ENCODE peak calls at places on chromosomes 4 and X, in ten cellular contexts. I is neural progenitor cell; G is colonic mucosa; B is heart right ventricle; P is CD4-positive, alpha-beta memory T cell; J is aorta; R is left ventricle myocardium inferior; A is CD8-positive, alpha-beta memory T cell; N is thyroid gland; W is OCI-LY7. M is an unnamed sample.

GRCh38 chr4:139556071-139556734 is at the start of gene SETD7:
- DNase-seq in P (peak; percentile 62), N (peak; percentile 72), R (peak; percentile 84), B (peak; percentile 80), G (peak; percentile 80), W (peak; percentile 82), J (peak; percentile 92), I (peak; percentile 85), A (peak; percentile 26), M (no peak)

GRCh38 chrX:103343105-103343504 is 13.1 kb downstream of the TCEAL7 start:
- DNase-seq in I (peak; percentile 24), G (peak; percentile 45), N (peak; percentile 55), R (peak; percentile 22), J (no peak), A (peak; percentile 1), B (no peak), P (peak; percentile 34), W (peak; percentile 33), M (no peak)

GRCh38 chrX:39652336-39652735 is 445.4 kb downstream of the BCOR start:
- DNase-seq in P (no peak), J (no peak), G (peak; percentile 27), R (no peak), N (peak; percentile 12), B (no peak), W (peak; percentile 56), I (peak; percentile 39), A (no peak), M (no peak)

GRCh38 chr4:27381806-27382205 is 521.2 kb downstream of the STIM2 start:
- DNase-seq in I (no peak), A (no peak), P (no peak), R (no peak), B (no peak), N (no peak), J (no peak), G (no peak), W (no peak), M (no peak)

GRCh38 chr4:85658766-85659439 is 184.0 kb downstream of the ARHGAP24 start:
- DNase-seq in N (no peak), G (no peak), B (no peak), J (no peak), A (no peak), R (no peak), W (peak; percentile 67), I (no peak), P (no peak), M (no peak)

GRCh38 chr4:8394125-8394524 is 46.4 kb downstream of the ACOX3 start:
- DNase-seq in I (peak; percentile 54), R (peak; percentile 90), P (no peak), A (no peak), B (peak; percentile 86), N (peak; percentile 96), G (peak; percentile 52), W (no peak), J (no peak), M (no peak)

GRCh38 chrX:48467331-48467761 is 2.7 kb downstream of the SLC38A5 start:
- DNase-seq in W (no peak), N (no peak), G (no peak), R (no peak), J (no peak), B (no peak), I (no peak), A (no peak), P (no peak), M (no peak)

GRCh38 chrX:119419898-119420297 is 20.8 kb downstream of the SLC25A43 start:
- DNase-seq in B (no peak), G (no peak), P (no peak), N (no peak), J (no peak), R (no peak), I (no peak), W (no peak), A (no peak), M (no peak)

GRCh38 chr4:88960576-88960975 is 96.4 kb downstream of the FAM13A start:
- DNase-seq in I (peak; percentile 13), P (no peak), G (no peak), J (no peak), A (no peak), R (no peak), N (no peak), B (no peak), W (no peak), M (no peak)

GRCh38 chr4:142493255-142493976 is 352.7 kb downstream of the INPP4B start:
- DNase-seq in G (no peak), W (no peak), A (no peak), N (no peak), B (no peak), I (no peak), R (no peak), J (no peak), P (no peak), M (no peak)

GRCh38 chr4:83657336-83657735 is 121.4 kb downstream of the GPAT3 start:
- DNase-seq in P (no peak), G (no peak), R (no peak), I (no peak), B (no peak), N (no peak), W (no peak), A (no peak), J (no peak), M (no peak)

GRCh38 chr4:53619431-53619830 is 28.1 kb upstream of the LNX1 start:
- DNase-seq in A (no peak), I (no peak), N (no peak), J (no peak), W (no peak), P (no peak), B (no peak), G (no peak), R (no peak), M (no peak)

GRCh38 chrX:40152173-40152705 is 54.5 kb upstream of the BCOR start:
- DNase-seq in R (no peak), J (peak; percentile 82), W (peak; percentile 36), P (no peak), N (no peak), A (no peak), I (peak; percentile 65), B (peak; percentile 57), G (peak; percentile 54), M (no peak)

GRCh38 chr4:85005865-85006377 is 39.4 kb upstream of the WDFY3 start:
- DNase-seq in G (no peak), B (no peak), J (no peak), N (no peak), R (no peak), I (no peak), A (no peak), P (no peak), W (no peak), M (no peak)

GRCh38 chr4:78079701-78080430 is 22.7 kb downstream of the FRAS1 start:
- DNase-seq in I (no peak), A (no peak), P (no peak), J (no peak), N (no peak), R (no peak), B (no peak), W (no peak), G (no peak), M (no peak)

GRCh38 chrX:97743014-97743413 is 859.3 kb downstream of the RPA4 start:
- DNase-seq in R (no peak), W (peak; percentile 0), I (no peak), G (peak; percentile 21), J (no peak), B (no peak), P (no peak), A (no peak), N (no peak), M (no peak)

GRCh38 chr4:2662598-2662997 is 93.5 kb downstream of the TNIP2 start:
- DNase-seq in B (no peak), J (no peak), W (no peak), N (no peak), G (no peak), A (no peak), I (no peak), P (no peak), R (no peak), M (no peak)

DNA sequence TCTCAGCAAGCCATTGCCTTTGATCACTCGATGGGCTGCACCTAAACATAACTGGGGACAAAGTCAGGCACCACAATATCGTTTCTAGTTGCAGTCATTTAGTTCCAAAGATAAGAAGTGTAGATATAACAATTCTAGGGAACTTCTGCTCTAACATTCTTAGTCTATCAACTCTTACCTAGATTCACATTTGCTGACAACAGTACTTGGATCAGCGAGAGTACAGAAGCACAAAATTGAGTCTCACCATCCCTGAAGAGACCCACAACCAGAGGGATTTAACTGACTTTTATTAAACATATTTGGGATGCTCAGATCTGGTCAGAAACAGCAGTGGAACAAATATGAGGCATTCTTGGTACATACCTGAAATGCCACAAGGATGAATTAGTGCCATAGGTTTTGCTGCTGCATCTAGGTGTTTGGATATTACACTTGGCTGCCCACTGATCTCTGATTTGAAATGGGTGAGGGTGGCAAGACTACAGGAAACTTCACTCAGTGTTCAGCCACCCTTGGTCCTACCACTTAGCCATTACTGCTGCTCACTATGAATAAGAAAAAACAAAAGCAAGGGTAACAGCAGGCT is 28.9 kb upstream of the HUWE1 start:
- DNase-seq in A (no peak), N (no peak), W (peak; percentile 23), G (no peak), R (no peak), J (no peak), B (no peak), I (no peak), P (no peak), M (no peak)
- H3K4me1 ChIP-seq in A (peaks cover 46% of the 10 kb centered on the region), N (no peaks in the 10 kb centered on the region), W (peaks cover 46% of the 10 kb centered on the region), G (no peaks in the 10 kb centered on the region), R (no peaks in the 10 kb centered on the region), J (no peaks in the 10 kb centered on the region), B (no peaks in the 10 kb centered on the region), I (no peaks in the 10 kb centered on the region), P (peaks cover 51% of the 10 kb centered on the region), M (peaks cover 6% of the 10 kb centered on the region)

GRCh38 chrX:44765556-44765955 is 78.3 kb upstream of the DUSP21 start:
- DNase-seq in I (no peak), B (no peak), J (no peak), G (no peak), A (no peak), N (no peak), R (no peak), P (no peak), W (no peak), M (no peak)
- H3K36me3 ChIP-seq in I (no peaks in the 10 kb centered on the region), B (no peaks in the 10 kb centered on the region), J (no peaks in the 10 kb centered on the region), G (no peaks in the 10 kb centered on the region), A (no peaks in the 10 kb centered on the region), N (no peaks in the 10 kb centered on the region), R (no peaks in the 10 kb centered on the region), P (no peaks in the 10 kb centered on the region), W (no peaks in the 10 kb centered on the region), M (no peaks in the 10 kb centered on the region)

GRCh38 chr4:55175779-55176231 is 50.4 kb upstream of the KDR start:
- DNase-seq in N (no peak), B (no peak), R (no peak), G (no peak), P (no peak), A (no peak), I (no peak), W (no peak), J (no peak), M (no peak)
- H3K27ac ChIP-seq in N (no peak overlapping the region), B (no peak overlapping the region), R (peak overlapping the region; percentile 85), G (no peak overlapping the region), P (no peak overlapping the region), A (no peak overlapping the region), I (no peak overlapping the region), W (no peak overlapping the region), J (no peak overlapping the region), M (no peak overlapping the region)

DNA sequence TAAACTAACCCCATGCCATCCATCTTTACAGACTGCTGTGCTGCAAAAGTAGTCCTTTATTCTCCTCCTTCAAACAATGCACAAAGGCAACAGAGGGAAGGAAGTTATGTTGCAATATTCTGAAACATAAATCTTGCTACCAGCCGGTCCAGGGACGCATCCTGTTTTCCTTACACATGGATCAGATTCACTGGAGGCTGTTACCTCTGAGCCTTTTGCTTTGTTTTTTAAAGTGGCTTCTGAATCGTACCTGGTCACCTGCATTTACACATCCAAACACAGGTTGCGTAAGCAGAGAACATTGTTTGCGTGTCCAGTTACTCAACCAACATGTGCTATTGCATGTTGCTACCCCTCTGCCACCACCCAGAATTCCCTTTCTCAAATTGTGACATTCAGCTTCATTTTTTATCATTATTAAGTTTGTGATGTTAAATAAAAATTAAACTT is 8.8 kb downstream of the PPARGC1A start:
- DNase-seq in R (no peak), I (no peak), N (peak; percentile 12), A (no peak), P (no peak), J (no peak), G (no peak), W (no peak), B (no peak), M (no peak)
- H3K4me1 ChIP-seq in R (peaks cover 84% of the 10 kb centered on the region), I (no peaks in the 10 kb centered on the region), N (peaks cover 77% of the 10 kb centered on the region), A (no peaks in the 10 kb centered on the region), P (no peaks in the 10 kb centered on the region), J (no peaks in the 10 kb centered on the region), G (peaks cover 4% of the 10 kb centered on the region), W (no peaks in the 10 kb centered on the region), B (peaks cover 50% of the 10 kb centered on the region), M (peaks cover 17% of the 10 kb centered on the region)